ENCODE peak calls at places on chromosomes 5 and 9, in nine cellular contexts. U is iris pigment epithelial cell; A is H1; R is HepG2; I is stimulated activated CD4-positive, alpha-beta T cell treated with anti-CD3 and anti-CD28 coated beads, Interleukin-4, amount 100 ng/mL, for 24 hours; C is breast epithelium; B is left cardiac atrium; Q is fibroblast of villous mesenchyme; Y is ACHN. N is an unnamed sample.

GRCh38 chr5:93607367-93608258 is 24.6 kb downstream of the NR2F1 start:
- DNase-seq in U (peak; percentile 93), A (no peak), R (peak; percentile 44), I (peak; percentile 30), C (no peak), B (no peak), Q (peak; percentile 61), Y (peak; percentile 52), N (peak; percentile 82)

GRCh38 chr9:93317495-93318094 is 133.7 kb downstream of the WNK2 start:
- DNase-seq in U (no peak), A (no peak), R (no peak), I (no peak), C (no peak), B (no peak), Q (no peak), Y (no peak), N (no peak)

GRCh38 chr9:86641970-86642369 is 287.8 kb upstream of the TUT7 start:
- DNase-seq in U (no peak), A (no peak), R (no peak), I (no peak), C (no peak), B (no peak), Q (no peak), Y (no peak), N (no peak)

GRCh38 chr5:171272996-171273970 is 35.8 kb upstream of the TLX3 start:
- DNase-seq in U (peak; percentile 65), A (peak; percentile 33), R (peak; percentile 25), I (no peak), C (no peak), B (no peak), Q (peak; percentile 36), Y (peak; percentile 62), N (peak; percentile 4)

GRCh38 chr9:131965101-131965500 is 114.6 kb downstream of the MED27 start:
- DNase-seq in U (peak; percentile 22), A (no peak), R (no peak), I (no peak), C (no peak), B (no peak), Q (no peak), Y (no peak), N (no peak)

GRCh38 chr5:167412506-167412905 is 878.9 kb upstream of the WWC1 start:
- DNase-seq in U (no peak), A (no peak), R (no peak), I (no peak), C (no peak), B (no peak), Q (no peak), Y (no peak), N (no peak)

GRCh38 chr9:134808393-134808792 is 72.2 kb upstream of the FCN2 start:
- DNase-seq in U (no peak), A (no peak), R (no peak), I (no peak), C (no peak), B (no peak), Q (no peak), Y (no peak), N (no peak)

GRCh38 chr5:3913264-3913663 is 317.6 kb downstream of the IRX1 start:
- DNase-seq in U (no peak), A (no peak), R (no peak), I (no peak), C (no peak), B (no peak), Q (no peak), Y (no peak), N (no peak)